ENCODE peak calls at places on chromosomes 5 and 9, in ten cellular contexts. M, J, L, F, K, V, G, O, R and I are unnamed samples.

GRCh38 chr5:33188089-33188488 is 252.7 kb upstream of the TARS1 start:
- DNase-seq in M (no peak), L (no peak), G (no peak), O (no peak), F (no peak), R (no peak), V (no peak), J (no peak), K (no peak), I (no peak)

GRCh38 chr5:159874308-159874707 is 42.0 kb upstream of the ADRA1B start:
- DNase-seq in L (no peak), G (peak), V (no peak), F (no peak), M (no peak), J (peak), O (no peak), R (no peak), K (no peak), I (no peak)

GRCh38 chr5:640461-641330 is 28.6 kb downstream of the CEP72 start:
- DNase-seq in L (no peak), V (no peak), K (no peak), O (no peak), G (no peak), R (no peak), F (no peak), M (no peak), J (no peak), I (no peak)

GRCh38 chr9:98031935-98032334 is 24.6 kb upstream of the NANS start:
- DNase-seq in O (no peak), G (peak), V (no peak), M (no peak), L (no peak), J (no peak), R (no peak), K (no peak), F (no peak), I (no peak)

GRCh38 chr5:102754499-102755424 is at the start of gene PAM:
- DNase-seq in O (peak), F (peak), R (peak), L (peak), K (peak), J (peak), G (peak), V (no peak), M (peak), I (peak)

GRCh38 chr5:33231214-33231710 is 209.5 kb upstream of the TARS1 start:
- DNase-seq in J (no peak), G (peak), L (no peak), M (no peak), F (no peak), V (no peak), K (no peak), O (no peak), R (no peak), I (no peak)

GRCh38 chr9:107294756-107295155 is 11.7 kb downstream of the RAD23B start:
- DNase-seq in R (no peak), O (no peak), M (no peak), J (no peak), V (no peak), L (no peak), K (no peak), F (no peak), G (no peak), I (no peak)

GRCh38 chr5:73104326-73104725 is 16.0 kb upstream of the TMEM171 start:
- DNase-seq in V (no peak), O (no peak), M (no peak), F (no peak), J (no peak), L (no peak), G (no peak), K (no peak), R (no peak), I (no peak)

GRCh38 chr9:113395000-113395861 is 5.9 kb downstream of the ALAD start:
- DNase-seq in J (no peak), F (no peak), K (peak), L (no peak), G (no peak), M (peak), V (no peak), O (no peak), R (no peak), I (no peak)

GRCh38 chr5:179267071-179267670 is 78.1 kb downstream of the ADAMTS2 start:
- DNase-seq in V (no peak), F (peak), J (no peak), R (peak), K (no peak), O (no peak), G (no peak), M (peak), L (no peak), I (peak)

GRCh38 chr5:180120221-180121101 is 48.9 kb upstream of the RNF130 start:
- DNase-seq in G (no peak), O (no peak), L (no peak), F (no peak), J (no peak), R (no peak), V (no peak), K (no peak), M (no peak), I (peak)

GRCh38 chr5:142798099-142798768 is 28.1 kb downstream of the ARHGAP26 start:
- DNase-seq in G (no peak), R (no peak), J (no peak), V (no peak), M (no peak), F (no peak), K (peak), O (peak), L (peak), I (no peak)

GRCh38 chr5:44565872-44566271 is 176.7 kb upstream of the FGF10 start:
- DNase-seq in J (no peak), M (no peak), G (no peak), R (no peak), F (no peak), O (no peak), K (no peak), L (no peak), V (no peak), I (no peak)

GRCh38 chr5:42953061-42953460 is 87.1 kb downstream of the ANXA2R start:
- DNase-seq in V (no peak), R (no peak), F (no peak), O (no peak), M (no peak), J (no peak), G (peak), K (no peak), L (no peak), I (no peak)

GRCh38 chr5:16957305-16958165 is 21.4 kb upstream of the MYO10 start:
- DNase-seq in K (no peak), F (no peak), M (peak), G (peak), O (no peak), L (no peak), R (no peak), V (no peak), J (no peak), I (no peak)

GRCh38 chr9:95344735-95345134 is 27.2 kb upstream of the FANCC start:
- DNase-seq in R (no peak), M (no peak), O (no peak), G (no peak), L (no peak), F (no peak), K (no peak), J (no peak), V (no peak), I (no peak)

GRCh38 chr9:88143179-88143578 is 4.9 kb upstream of the SPATA31C2 start:
- DNase-seq in M (no peak), L (no peak), R (no peak), J (no peak), G (no peak), O (no peak), F (no peak), K (no peak), V (no peak), I (no peak)

GRCh38 chr9:36174731-36175130 is 5.5 kb downstream of the CCIN start:
- DNase-seq in K (no peak), M (no peak), G (no peak), J (no peak), L (no peak), F (no peak), V (no peak), R (no peak), O (no peak), I (no peak)

GRCh38 chr5:133365326-133365725 is 247.0 kb downstream of the FSTL4 start:
- DNase-seq in L (no peak), V (no peak), F (no peak), M (peak), R (no peak), K (no peak), O (no peak), J (no peak), G (no peak), I (no peak)

GRCh38 chr5:172840778-172841154 is 6.7 kb downstream of the ERGIC1 start:
- DNase-seq in G (no peak), L (no peak), V (no peak), K (no peak), O (no peak), J (no peak), R (no peak), M (no peak), F (no peak), I (no peak)

GRCh38 chr9:15936316-15936869 is 383.6 kb downstream of the CCDC171 start:
- DNase-seq in J (no peak), M (no peak), V (no peak), K (no peak), F (no peak), O (peak), R (no peak), G (peak), L (no peak), I (no peak)

GRCh38 chr5:128060644-128061388 is 22.8 kb upstream of the SLC12A2 start:
- DNase-seq in V (no peak), L (no peak), K (no peak), M (no peak), O (no peak), J (no peak), G (no peak), R (no peak), F (no peak), I (no peak)

GRCh38 chr5:144169904-144170275 is 569 bp downstream of the YIPF5 start:
- DNase-seq in V (no peak), G (no peak), O (no peak), K (no peak), L (no peak), M (no peak), R (no peak), J (no peak), F (no peak), I (no peak)

GRCh38 chr5:144167998-144168397 is 2.5 kb downstream of the YIPF5 start:
- DNase-seq in J (no peak), L (no peak), G (no peak), K (no peak), V (no peak), M (no peak), F (no peak), R (no peak), O (no peak), I (no peak)

GRCh38 chr5:144166696-144167095 is 3.8 kb downstream of the YIPF5 start:
- DNase-seq in F (no peak), M (no peak), L (no peak), K (no peak), G (no peak), V (no peak), R (no peak), J (no peak), O (no peak), I (no peak)

GRCh38 chr5:144170276-144171024 is at the start of the genes KCTD16 and YIPF5:
- DNase-seq in G (peak), K (peak), J (peak), V (peak), O (peak), L (peak), F (peak), R (peak), M (peak), I (peak)
- TF ChIP-seq POLR2A in G (peak), K (peak), J (peak), V (peak), O (peak), L (peak), F (no peak), R (peak), M (no peak), I (peak)

DNA sequence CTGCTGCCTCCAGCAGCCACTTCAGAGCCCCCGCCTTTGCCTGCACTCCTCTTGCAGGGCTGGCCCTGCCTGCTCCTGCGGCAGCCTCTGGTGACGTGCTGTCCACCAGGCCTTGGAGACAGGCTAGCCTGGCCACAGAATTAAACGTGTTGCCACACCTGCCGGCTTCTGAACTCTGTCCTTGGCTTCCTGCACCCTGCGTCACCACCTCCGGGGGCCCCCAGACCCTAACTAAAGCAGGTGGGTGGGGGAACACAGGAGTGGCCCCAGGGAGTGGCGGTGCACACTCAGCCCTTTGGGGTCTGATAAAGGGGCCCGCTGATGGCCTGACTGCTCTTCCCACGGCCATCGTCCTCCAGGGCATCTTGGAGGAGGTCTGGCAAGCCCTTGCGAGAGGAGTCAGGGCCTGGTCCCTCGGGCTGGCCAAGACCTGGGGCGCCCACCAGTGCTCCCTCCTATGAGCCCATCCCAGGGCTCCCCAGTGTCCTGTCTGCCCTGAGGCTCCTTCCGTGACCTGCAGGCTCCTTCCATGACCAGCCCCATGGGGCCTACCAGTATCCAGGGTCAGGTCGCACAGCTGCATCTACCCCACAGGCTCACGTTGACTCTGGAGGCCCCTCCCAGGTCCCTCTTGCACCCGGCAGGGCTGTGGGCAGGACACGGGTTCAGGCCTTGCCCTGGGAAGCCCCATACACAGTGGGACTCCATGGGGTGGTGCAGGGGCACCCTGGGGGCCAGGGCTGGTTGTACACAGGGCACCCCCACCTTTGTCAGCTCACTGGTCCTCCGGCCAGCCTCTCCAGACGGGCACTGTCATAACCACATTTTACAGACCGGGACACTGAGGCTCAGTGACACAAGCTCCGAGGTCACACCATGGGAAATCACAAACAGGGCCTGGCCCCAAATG is 1.0 kb upstream of the MAMDC4 start:
- DNase-seq in O (no peak), L (no peak), R (no peak), M (no peak), F (no peak), V (no peak), G (no peak), K (no peak), J (no peak), I (no peak)
- TF ChIP-seq POLR2A in O (no peak), L (no peak), R (no peak), M (no peak), F (no peak), V (peak), G (no peak), K (peak), J (no peak), I (no peak)

GRCh38 chr5:177501874-177502678 is 4.7 kb upstream of the PDLIM7 start:
- DNase-seq in O (no peak), F (no peak), G (no peak), R (no peak), L (no peak), V (no peak), M (no peak), J (no peak), K (no peak), I (no peak)

GRCh38 chr5:177499842-177500241 is 2.4 kb upstream of the PDLIM7 start:
- DNase-seq in F (no peak), L (no peak), V (no peak), R (no peak), J (no peak), G (no peak), O (no peak), K (no peak), M (no peak), I (no peak)

GRCh38 chr5:177503351-177504085 is 6.1 kb downstream of the DOK3 start:
- DNase-seq in L (no peak), O (no peak), K (no peak), J (no peak), R (no peak), V (no peak), M (no peak), F (no peak), G (no peak), I (no peak)

GRCh38 chr5:177502886-177503285 is 5.5 kb upstream of the PDLIM7 start:
- DNase-seq in M (no peak), V (no peak), J (no peak), L (no peak), R (no peak), F (no peak), K (no peak), O (no peak), G (no peak), I (no peak)

DNA sequence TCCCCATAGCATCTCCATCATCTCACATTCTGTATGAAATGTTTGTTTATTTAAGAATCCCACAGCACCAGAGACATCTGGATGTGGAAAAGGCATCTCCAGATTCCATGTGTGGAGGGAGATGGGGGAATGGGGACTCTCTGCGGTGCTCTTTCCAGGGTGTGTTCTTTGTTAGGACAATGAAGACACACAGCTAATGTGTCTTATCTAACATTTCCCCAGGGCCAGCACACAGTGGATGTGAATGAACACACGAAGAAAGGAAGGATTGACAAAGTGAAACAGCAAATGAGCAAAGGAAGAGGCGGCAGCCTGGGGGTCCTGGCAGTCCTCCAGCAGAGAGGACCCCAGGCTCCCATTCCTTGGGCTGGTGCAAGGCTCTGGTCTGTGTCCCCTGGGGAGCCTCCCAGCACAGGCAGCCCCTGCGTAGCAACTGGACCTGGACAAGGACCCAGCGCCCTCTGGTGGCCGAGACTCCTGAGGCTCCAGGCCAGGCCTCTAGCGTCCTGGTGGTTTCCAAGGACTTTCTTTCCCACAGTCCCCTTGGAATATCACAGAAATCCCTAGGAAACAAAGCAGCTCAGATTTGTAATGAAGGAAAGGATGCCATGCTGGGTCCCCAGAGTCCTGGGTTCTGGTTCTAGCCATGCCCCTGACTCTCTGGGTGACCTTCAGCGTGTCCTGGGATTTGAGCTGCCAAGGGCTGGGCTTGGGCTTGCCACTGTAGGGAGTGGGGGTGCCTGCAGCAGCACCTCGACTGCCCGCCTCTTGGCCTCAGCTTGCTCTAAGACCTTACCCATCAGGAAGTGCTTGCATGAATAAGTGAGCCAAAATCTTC is 3.5 kb upstream of the PDLIM7 start:
- DNase-seq in R (peak), L (peak), J (peak), G (peak), O (peak), V (peak), M (peak), F (peak), K (peak), I (peak)
- TF ChIP-seq POLR2A in R (no peak), L (no peak), J (no peak), G (no peak), O (no peak), V (no peak), M (no peak), F (no peak), K (no peak), I (no peak)

DNA sequence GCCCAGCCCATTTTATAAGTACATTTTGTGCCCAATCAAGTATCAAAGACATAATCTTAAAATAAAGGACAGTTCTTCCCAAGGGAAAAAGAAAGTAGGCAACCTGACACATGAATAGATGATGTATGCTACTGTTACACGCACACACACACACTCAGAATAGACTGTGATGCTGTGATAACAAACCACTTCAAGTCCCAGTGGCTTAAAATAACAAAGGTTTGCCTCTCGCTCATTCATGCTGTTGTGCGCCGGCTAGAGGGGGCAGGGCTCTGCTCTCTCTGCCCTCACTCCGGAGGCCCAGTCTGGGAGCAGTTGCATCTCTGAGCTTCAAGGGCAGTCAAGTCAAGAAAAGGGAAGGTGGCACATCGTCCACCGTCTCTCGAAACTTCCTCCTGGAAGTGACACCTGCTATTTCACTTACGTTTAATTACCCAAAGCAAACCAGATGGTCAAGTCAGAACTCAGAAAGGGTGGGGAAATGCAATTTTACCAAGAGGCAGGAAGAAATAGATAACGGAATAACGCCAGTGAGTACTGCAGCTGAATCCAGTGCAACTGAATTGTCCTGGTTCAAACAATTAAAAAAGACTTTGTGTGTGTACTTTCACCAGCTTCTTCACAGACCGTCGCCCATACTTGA is 43.3 kb downstream of the ANKRD33B start:
- DNase-seq in J (no peak), L (peak), R (no peak), F (no peak), M (peak), V (no peak), G (peak), O (no peak), K (no peak), I (peak)
- TF ChIP-seq POLR2A in J (no peak), L (no peak), R (no peak), F (no peak), M (no peak), V (no peak), G (no peak), O (no peak), K (no peak), I (peak)